ENCODE peak calls at places on chromosomes 6 and 20, in ten cellular contexts. H, P, X, I, G, R, L, D, J and S are unnamed samples.

GRCh38 chr6:52213127-52213526 is 27.0 kb downstream of the IL17A start:
- ATAC-seq in P (no peak), R (no peak), X (no peak), L (no peak), D (peak), G (peak), I (no peak), H (peak), J (peak), S (peak)

GRCh38 chr20:45882469-45883099 is 1.6 kb downstream of the ZSWIM1 start:
- ATAC-seq in L (no peak), X (no peak), P (no peak), R (no peak), I (no peak), D (no peak), G (no peak), J (no peak), H (no peak), S (no peak)

GRCh38 chr20:17664025-17664638 is 17.9 kb downstream of the RRBP1 start:
- ATAC-seq in R (peak), D (peak), P (peak), H (peak), G (peak), L (no peak), J (no peak), I (no peak), X (no peak), S (peak)

GRCh38 chr6:111854683-111855082 is 18.6 kb downstream of the FYN start:
- ATAC-seq in P (no peak), X (no peak), R (no peak), D (no peak), L (no peak), H (peak), I (peak), J (no peak), G (peak), S (no peak)

GRCh38 chr6:108673153-108673552 is 112.4 kb downstream of the FOXO3 start:
- ATAC-seq in D (no peak), J (no peak), H (no peak), L (peak), R (no peak), G (no peak), I (no peak), P (no peak), X (no peak), S (peak)

GRCh38 chr6:87257565-87257964 is 64.8 kb upstream of the SMIM8 start:
- ATAC-seq in G (no peak), P (no peak), X (no peak), J (no peak), R (no peak), D (no peak), I (no peak), H (no peak), L (no peak), S (no peak)

GRCh38 chr20:59269396-59270025 is 30.9 kb upstream of the EDN3 start:
- ATAC-seq in G (no peak), J (peak), H (peak), X (no peak), I (peak), D (peak), P (peak), L (no peak), R (no peak), S (peak)

GRCh38 chr6:38443750-38444149 is 196.0 kb downstream of the BTBD9 start:
- ATAC-seq in X (no peak), J (no peak), H (peak), I (no peak), P (no peak), G (peak), R (peak), L (no peak), D (peak), S (peak)

GRCh38 chr6:21742238-21742660 is 148.7 kb downstream of the SOX4 start:
- ATAC-seq in G (no peak), J (no peak), L (no peak), R (no peak), X (peak), P (no peak), I (no peak), H (no peak), D (no peak), S (no peak)

GRCh38 chr6:96499781-96500180 is 21.8 kb upstream of the UFL1 start:
- ATAC-seq in R (peak), D (peak), P (no peak), I (peak), G (peak), L (peak), J (peak), H (no peak), X (no peak), S (no peak)

GRCh38 chr20:38346247-38346651 is at the start of gene LBP:
- ATAC-seq in R (no peak), J (no peak), G (no peak), P (no peak), I (no peak), X (no peak), L (no peak), D (no peak), H (no peak), S (no peak)

GRCh38 chr6:168369776-168370175 is 50.2 kb upstream of the DACT2 start:
- ATAC-seq in J (no peak), D (no peak), P (no peak), R (no peak), I (no peak), L (no peak), G (no peak), X (no peak), H (no peak), S (no peak)

GRCh38 chr6:106125925-106126435 is 39.8 kb downstream of the PRDM1 start:
- ATAC-seq in G (peak), H (peak), X (no peak), D (peak), R (peak), P (no peak), L (peak), J (peak), I (peak), S (peak)

GRCh38 chr20:53621482-53622246 is 28.0 kb upstream of the ZNF217 start:
- ATAC-seq in R (peak), L (no peak), X (peak), I (no peak), J (no peak), P (peak), H (peak), G (peak), D (peak), S (peak)

GRCh38 chr6:89694428-89694827 is 55.9 kb upstream of the LYRM2 start:
- ATAC-seq in P (no peak), J (no peak), D (no peak), G (no peak), I (no peak), R (no peak), L (no peak), H (no peak), X (no peak), S (no peak)

GRCh38 chr20:17766226-17766625 is 66.5 kb downstream of the BANF2 start:
- ATAC-seq in J (no peak), H (peak), R (no peak), P (no peak), D (peak), I (no peak), G (peak), X (no peak), L (no peak), S (no peak)

GRCh38 chr6:134424131-134424794 is 106.4 kb upstream of the SGK1 start:
- ATAC-seq in J (no peak), G (peak), L (no peak), I (no peak), P (peak), X (no peak), D (no peak), R (no peak), H (no peak), S (no peak)

GRCh38 chr20:19767070-19767469 is 9.0 kb downstream of the RIN2 start:
- ATAC-seq in D (no peak), X (no peak), P (no peak), J (no peak), H (no peak), R (no peak), L (no peak), G (no peak), I (no peak), S (no peak)

GRCh38 chr20:51305316-51306052 is 237.0 kb downstream of the NFATC2 start:
- ATAC-seq in D (no peak), P (no peak), R (no peak), H (no peak), J (no peak), G (no peak), I (no peak), L (no peak), X (no peak), S (no peak)

GRCh38 chr20:46551508-46552280 is 1.2 kb upstream of the OCSTAMP start:
- ATAC-seq in H (no peak), J (no peak), P (no peak), R (no peak), L (no peak), G (no peak), X (no peak), D (no peak), I (no peak), S (no peak)

GRCh38 chr6:35485402-35485877 is 11.4 kb downstream of the TEAD3 start:
- ATAC-seq in G (no peak), D (no peak), R (no peak), X (peak), J (no peak), L (no peak), I (no peak), P (no peak), H (no peak), S (no peak)

GRCh38 chr20:64279826-64280459 is 24.4 kb downstream of the PCMTD2 start:
- ATAC-seq in R (peak), D (peak), H (no peak), L (no peak), X (no peak), J (peak), I (no peak), P (no peak), G (no peak), S (peak)

GRCh38 chr6:79436232-79436631 is 101.0 kb downstream of the LCA5 start:
- ATAC-seq in R (no peak), I (no peak), H (no peak), J (no peak), D (no peak), G (no peak), X (no peak), P (no peak), L (no peak), S (no peak)

GRCh38 chr6:152136449-152136825 is 329.0 kb downstream of the ESR1 start:
- ATAC-seq in I (no peak), L (no peak), D (no peak), R (no peak), J (no peak), H (no peak), P (no peak), G (no peak), X (no peak), S (no peak)

GRCh38 chr6:5772634-5773230 is 234.0 kb downstream of the NRN1 start:
- ATAC-seq in H (no peak), L (no peak), I (no peak), D (no peak), P (no peak), R (no peak), X (no peak), J (no peak), G (peak), S (no peak)

GRCh38 chr20:47720636-47721427 is 64.4 kb downstream of the SULF2 start:
- ATAC-seq in X (no peak), J (no peak), P (no peak), L (no peak), R (no peak), I (no peak), H (no peak), D (no peak), G (no peak), S (no peak)

GRCh38 chr20:10090588-10091166 is 55.9 kb downstream of the ANKEF1 start:
- ATAC-seq in J (peak), L (peak), R (peak), G (peak), H (peak), P (peak), X (peak), I (no peak), D (peak), S (peak)

GRCh38 chr20:4573564-4574355 is 147.9 kb upstream of the PRND start:
- ATAC-seq in X (no peak), G (peak), L (no peak), H (no peak), J (no peak), P (no peak), I (no peak), D (no peak), R (no peak), S (peak)

GRCh38 chr6:11538049-11538798 is 675 bp downstream of the TMEM170B start:
- ATAC-seq in J (peak), L (peak), G (peak), R (peak), X (peak), P (peak), I (peak), D (peak), H (peak), S (peak)

GRCh38 chr6:45965007-45965406 is 50.7 kb downstream of the CLIC5 start:
- ATAC-seq in I (no peak), P (no peak), G (no peak), D (peak), J (no peak), X (no peak), L (no peak), R (no peak), H (no peak), S (peak)

GRCh38 chr20:55515831-55516230 is 489.5 kb downstream of the CBLN4 start:
- ATAC-seq in J (no peak), P (no peak), R (no peak), D (no peak), H (no peak), G (no peak), I (no peak), X (no peak), L (no peak), S (no peak)

GRCh38 chr6:33169286-33170175 is 22.7 kb downstream of the COL11A2 start:
- ATAC-seq in J (no peak), X (no peak), R (no peak), D (no peak), I (no peak), L (no peak), G (no peak), H (no peak), P (no peak), S (no peak)

GRCh38 chr6:14765106-14765505 is 480.8 kb upstream of the JARID2 start:
- ATAC-seq in G (no peak), P (no peak), I (no peak), L (no peak), D (no peak), R (no peak), X (no peak), H (peak), J (no peak), S (no peak)

GRCh38 chr6:150877928-150878327 is 12.4 kb downstream of the MTHFD1L start:
- ATAC-seq in X (no peak), P (peak), H (no peak), J (no peak), I (no peak), R (no peak), L (no peak), G (no peak), D (no peak), S (no peak)

GRCh38 chr6:14540276-14540675 is 422.7 kb downstream of the CD83 start:
- ATAC-seq in J (no peak), R (no peak), I (no peak), P (no peak), L (no peak), G (no peak), X (peak), D (no peak), H (no peak), S (no peak)

GRCh38 chr20:14860410-14860814 is 523.0 kb upstream of the FLRT3 start:
- ATAC-seq in H (no peak), P (no peak), X (no peak), D (no peak), J (no peak), L (no peak), G (no peak), I (no peak), R (no peak), S (no peak)